ENCODE peak calls at places on chromosomes 7 and 10, in nine cellular contexts. S, C, M, O, R, Z, A, P and T are unnamed samples.

GRCh38 chr10:4334076-4334475 is 491.9 kb upstream of the AKR1E2 start:
- DNase-seq in S (no peak), C (no peak), M (no peak), O (no peak), R (no peak), Z (no peak), A (no peak), P (no peak), T (no peak)

GRCh38 chr10:80520661-80521488 is 16.8 kb upstream of the SH2D4B start:
- DNase-seq in S (no peak), C (no peak), M (no peak), O (no peak), R (no peak), Z (no peak), A (no peak), P (no peak), T (no peak)

GRCh38 chr7:99379043-99379577 is 4.6 kb downstream of the ARPC1B start:
- DNase-seq in S (peak), C (peak), M (peak), O (peak), R (peak), Z (peak), A (no peak), P (peak), T (peak)

GRCh38 chr10:14698487-14699170 is 76.1 kb downstream of the FAM107B start:
- DNase-seq in S (no peak), C (no peak), M (peak), O (peak), R (peak), Z (peak), A (no peak), P (peak), T (no peak)

GRCh38 chr10:83862723-83863122 is 276.6 kb upstream of the GHITM start:
- DNase-seq in S (no peak), C (no peak), M (no peak), O (no peak), R (no peak), Z (no peak), A (no peak), P (no peak), T (no peak)

GRCh38 chr10:71372882-71373495 is 23.7 kb upstream of the CDH23 start:
- DNase-seq in S (no peak), C (no peak), M (no peak), O (no peak), R (no peak), Z (no peak), A (no peak), P (no peak), T (no peak)

GRCh38 chr10:84333864-84334451 is 5.6 kb downstream of the CCSER2 start:
- DNase-seq in S (peak), C (no peak), M (peak), O (peak), R (peak), Z (peak), A (no peak), P (peak), T (no peak)

GRCh38 chr7:107390921-107391320 is 78.9 kb upstream of the GPR22 start:
- DNase-seq in S (no peak), C (no peak), M (no peak), O (no peak), R (no peak), Z (no peak), A (no peak), P (no peak), T (no peak)

GRCh38 chr7:120190566-120190965 is 82.4 kb upstream of the KCND2 start:
- DNase-seq in S (no peak), C (no peak), M (no peak), O (no peak), R (no peak), Z (no peak), A (no peak), P (no peak), T (no peak)

GRCh38 chr7:36871863-36872262 is 147.6 kb upstream of the AOAH start:
- DNase-seq in S (no peak), C (no peak), M (peak), O (no peak), R (peak), Z (no peak), A (no peak), P (no peak), T (no peak)

GRCh38 chr10:18681971-18682403 is 22.8 kb downstream of the ARL5B start:
- DNase-seq in S (no peak), C (no peak), M (peak), O (peak), R (peak), Z (peak), A (no peak), P (peak), T (no peak)

GRCh38 chr7:78787854-78788253 is 665.6 kb downstream of the MAGI2 start:
- DNase-seq in S (no peak), C (no peak), M (peak), O (no peak), R (no peak), Z (no peak), A (no peak), P (no peak), T (no peak)

GRCh38 chr7:81919494-81919893 is 149.6 kb upstream of the HGF start:
- DNase-seq in S (no peak), C (no peak), M (no peak), O (no peak), R (no peak), Z (no peak), A (no peak), P (no peak), T (no peak)